ENCODE peak calls at places on chromosomes 7 and 10, in four cellular contexts. U is mesenchymal stem cell, W is astrocyte of the spinal cord, C is A549. K is an unnamed sample.
A peak's percentile ranks its signal among the peaks of the same experiment; 100 is the strongest.

GRCh38 chr10:98246911-98247820 is 20.8 kb downstream of the LOXL4 start:
- DNase-seq in U (peak; percentile 83), W (peak; percentile 84), C (no peak), K (peak; percentile 42)

GRCh38 chr10:4354382-4354812 is 471.6 kb upstream of the AKR1E2 start:
- DNase-seq in U (peak; percentile 33), W (peak; percentile 91), C (peak; percentile 28), K (no peak)

GRCh38 chr10:62422068-62422590 is 48.0 kb downstream of the ZNF365 start:
- DNase-seq in U (peak; percentile 29), W (peak; percentile 87), C (no peak), K (peak; percentile 58)

GRCh38 chr10:107579970-107580369 is 415.5 kb upstream of the SORCS1 start:
- DNase-seq in U (no peak), W (no peak), C (no peak), K (no peak)

GRCh38 chr7:76020031-76020714 is 25.8 kb upstream of the TMEM120A start:
- DNase-seq in U (peak; percentile 70), W (peak; percentile 51), C (peak; percentile 77), K (no peak)

GRCh38 chr10:70891636-70892035 is 3.3 kb upstream of the PCBD1 start:
- DNase-seq in U (no peak), W (peak; percentile 7), C (no peak), K (no peak)

GRCh38 chr7:108824840-108825540 is 255.3 kb downstream of the DNAJB9 start:
- DNase-seq in U (peak; percentile 50), W (peak; percentile 96), C (peak; percentile 16), K (peak; percentile 44)

GRCh38 chr7:47188653-47189315 is 393.1 kb downstream of the TNS3 start:
- DNase-seq in U (no peak), W (no peak), C (no peak), K (no peak)

GRCh38 chr7:51069411-51070083 is 247.1 kb downstream of the COBL start:
- DNase-seq in U (no peak), W (no peak), C (no peak), K (no peak)

GRCh38 chr10:95588025-95588424 is 26.9 kb upstream of the SORBS1 start:
- DNase-seq in U (no peak), W (no peak), C (no peak), K (no peak)

GRCh38 chr10:29713450-29713849 is 78.7 kb upstream of the SVIL start:
- DNase-seq in U (no peak), W (no peak), C (no peak), K (no peak)

GRCh38 chr10:124010563-124011131 is 82.8 kb downstream of the CHST15 start:
- DNase-seq in U (no peak), W (no peak), C (no peak), K (no peak)

GRCh38 chr10:12556057-12556456 is 206.7 kb downstream of the CAMK1D start:
- DNase-seq in U (peak; percentile 13), W (no peak), C (no peak), K (no peak)

GRCh38 chr10:98248018-98248417 is 20.0 kb downstream of the LOXL4 start:
- DNase-seq in U (no peak), W (no peak), C (no peak), K (no peak)

GRCh38 chr7:21941570-21942224 is 4.0 kb downstream of the CDCA7L start:
- DNase-seq in U (peak; percentile 51), W (peak; percentile 9), C (no peak), K (no peak)

GRCh38 chr7:145398758-145399157 is 562.9 kb upstream of the TPK1 start:
- DNase-seq in U (no peak), W (peak; percentile 50), C (no peak), K (peak; percentile 92)

GRCh38 chr7:100090527-100091410 is 2.0 kb downstream of the COPS6 start:
- DNase-seq in U (no peak), W (no peak), C (no peak), K (no peak)

GRCh38 chr10:71076473-71077142 is 135.8 kb upstream of the UNC5B start:
- DNase-seq in U (no peak), W (no peak), C (no peak), K (no peak)

GRCh38 chr7:18778594-18778993 is 283.0 kb downstream of the HDAC9 start:
- DNase-seq in U (no peak), W (peak; percentile 94), C (no peak), K (no peak)

GRCh38 chr10:17544465-17544864 is 72.7 kb downstream of the HACD1 start:
- DNase-seq in U (no peak), W (peak; percentile 43), C (no peak), K (no peak)

GRCh38 chr10:100969175-100970075 is at the start of gene SEMA4G:
- DNase-seq in U (peak; percentile 41), W (peak; percentile 6), C (peak; percentile 44), K (no peak)

GRCh38 chr7:159030490-159031134 is 114.1 kb downstream of the VIPR2 start:
- DNase-seq in U (peak; percentile 38), W (no peak), C (peak; percentile 69), K (no peak)

GRCh38 chr7:30911561-30911969 is at the start of gene AQP1:
- DNase-seq in U (peak; percentile 25), W (peak; percentile 31), C (no peak), K (no peak)

GRCh38 chr10:110765513-110766375 is 106.0 kb upstream of the PDCD4 start:
- DNase-seq in U (peak; percentile 35), W (peak; percentile 30), C (no peak), K (no peak)

GRCh38 chr7:117979954-117980497 is 106.8 kb upstream of the CTTNBP2 start:
- DNase-seq in U (no peak), W (no peak), C (no peak), K (no peak)

GRCh38 chr10:85613391-85613790 is 753.2 kb downstream of the GRID1 start:
- DNase-seq in U (no peak), W (no peak), C (no peak), K (no peak)

GRCh38 chr7:10973942-10974716 is 457 bp downstream of the PHF14 start:
- DNase-seq in U (peak; percentile 62), W (peak; percentile 37), C (peak; percentile 35), K (peak; percentile 10)

GRCh38 chr7:100867040-100867795 is at the start of gene TRIP6:
- DNase-seq in U (peak; percentile 92), W (peak; percentile 96), C (peak; percentile 79), K (peak; percentile 82)

GRCh38 chr10:42973870-42974692 is 102.8 kb upstream of the RET start:
- DNase-seq in U (no peak), W (no peak), C (no peak), K (no peak)

GRCh38 chr7:5238500-5238899 is 44.2 kb upstream of the SLC29A4 start:
- DNase-seq in U (no peak), W (no peak), C (no peak), K (no peak)

GRCh38 chr7:1028775-1029636 is 15.3 kb upstream of the GPR146 start:
- DNase-seq in U (peak; percentile 96), W (peak; percentile 94), C (peak; percentile 90), K (peak; percentile 80)

GRCh38 chr7:152145853-152146466 is 120.5 kb downstream of the GALNT11 start:
- DNase-seq in U (peak; percentile 41), W (peak; percentile 81), C (peak; percentile 52), K (peak; percentile 14)

GRCh38 chr7:152521420-152522337 is 85.9 kb upstream of the KMT2C start:
- DNase-seq in U (no peak), W (no peak), C (peak; percentile 56), K (no peak)

GRCh38 chr7:150439926-150440325 is 10.5 kb upstream of the GIMAP8 start:
- DNase-seq in U (no peak), W (no peak), C (no peak), K (no peak)

GRCh38 chr10:17348111-17349008 is 106.0 kb downstream of the ST8SIA6 start:
- DNase-seq in U (no peak), W (peak; percentile 88), C (peak; percentile 13), K (peak; percentile 66)

GRCh38 chr10:79411546-79412495 is 33.6 kb downstream of the ZCCHC24 start:
- DNase-seq in U (no peak), W (no peak), C (no peak), K (no peak)

GRCh38 chr7:43220250-43220649 is 107.8 kb downstream of the HECW1 start:
- DNase-seq in U (peak; percentile 79), W (peak; percentile 81), C (no peak), K (peak; percentile 82)

GRCh38 chr10:5089869-5090268 is 4.3 kb upstream of the AKR1C3 start:
- DNase-seq in U (peak; percentile 41), W (peak; percentile 12), C (peak; percentile 87), K (no peak)

GRCh38 chr7:44511863-44512468 is 21.5 kb upstream of the NUDCD3 start:
- DNase-seq in U (no peak), W (no peak), C (no peak), K (no peak)

DNA sequence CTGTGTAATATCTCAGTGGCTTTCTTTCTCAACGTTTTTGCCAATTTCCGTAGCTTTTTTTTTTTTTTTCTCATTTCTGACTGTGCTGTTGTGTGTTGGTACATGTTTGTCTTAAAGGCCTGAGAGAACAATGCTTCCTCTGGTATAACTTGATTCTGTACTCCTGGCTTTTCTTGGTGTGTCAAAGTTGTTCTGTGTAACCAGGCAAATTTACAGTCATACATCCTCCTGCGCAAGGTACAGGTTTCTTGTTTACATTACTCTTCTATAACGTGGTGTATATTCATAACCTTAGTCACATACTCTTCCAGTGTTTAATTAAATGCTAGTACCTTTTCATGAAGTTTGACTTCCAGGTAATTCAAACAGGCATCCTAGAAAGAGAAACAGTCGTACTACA is 8.3 kb upstream of the ARHGAP12 start:
- DNase-seq in U (no peak), W (no peak), C (peak; percentile 71), K (no peak)
- H3K4me3 ChIP-seq in U (no peak overlapping the region), W (no peak overlapping the region), C (peak overlapping the region; percentile 14), K (no peak overlapping the region)

GRCh38 chr7:140360697-140361229 is 37.6 kb downstream of the SLC37A3 start:
- DNase-seq in U (no peak), W (no peak), C (no peak), K (no peak)

GRCh38 chr7:140358771-140359095 is 39.6 kb downstream of the SLC37A3 start:
- DNase-seq in U (no peak), W (no peak), C (no peak), K (no peak)

GRCh38 chr7:140358024-140358770 is 40.1 kb downstream of the SLC37A3 start:
- DNase-seq in U (no peak), W (no peak), C (no peak), K (no peak)
- H3K4me3 ChIP-seq in U (no peak overlapping the region), W (no peak overlapping the region), C (no peak overlapping the region), K (no peak overlapping the region)

DNA sequence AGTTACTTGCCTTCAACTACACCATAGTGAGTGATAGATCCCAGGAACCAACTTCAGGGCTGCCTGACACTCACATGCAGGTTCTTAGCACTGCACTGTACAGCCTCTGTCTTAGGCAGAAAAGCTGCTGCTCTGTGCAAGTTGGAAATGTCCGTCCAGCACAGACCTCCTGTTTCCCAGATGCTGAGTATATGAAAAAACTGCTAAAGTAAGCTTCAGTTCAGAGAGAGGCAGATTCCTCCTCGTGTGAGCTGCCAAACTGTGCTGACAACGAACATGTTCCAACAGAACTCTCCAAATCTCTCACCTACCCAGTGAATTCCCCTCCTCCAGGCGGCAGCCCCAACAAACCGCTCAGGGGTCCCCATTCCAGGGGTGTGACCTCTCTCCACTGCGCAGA is 159.7 kb upstream of the AUTS2 start:
- DNase-seq in U (no peak), W (no peak), C (no peak), K (no peak)
- H3K4me3 ChIP-seq in U (no peak overlapping the region), W (no peak overlapping the region), C (no peak overlapping the region), K (no peak overlapping the region)

GRCh38 chr7:107332488-107333269 is 137.2 kb upstream of the GPR22 start:
- DNase-seq in U (no peak), W (no peak), C (no peak), K (no peak)
- H3K4me3 ChIP-seq in U (no peak overlapping the region), W (no peak overlapping the region), C (no peak overlapping the region), K (no peak overlapping the region)

GRCh38 chr10:84493951-84494848 is 165.8 kb downstream of the CCSER2 start:
- DNase-seq in U (peak; percentile 47), W (peak; percentile 62), C (peak; percentile 27), K (no peak)
- H3K4me3 ChIP-seq in U (no peak overlapping the region), W (no peak overlapping the region), C (no peak overlapping the region), K (no peak overlapping the region)

K was measured in skeletal muscle cell.